ENCODE peak calls at places on chromosomes 3 and 15, in four cellular contexts. One of them, this sample, is unnamed.

GRCh38 chr3:52811452-52812011 is 16.9 kb downstream of the ITIH3 start:
- DNase-seq in HepG2: peak
- DNase-seq in K562: no peak
- DNase-seq in Panc1: no peak
- DNase-seq in this sample: no peak

GRCh38 chr3:157159037-157159761 is 748 bp downstream of the CCNL1 start:
- DNase-seq in HepG2: peak
- DNase-seq in K562: peak
- DNase-seq in Panc1: no peak
- DNase-seq in this sample: no peak

GRCh38 chr15:60822403-60822802 is 343.5 kb upstream of the ICE2 start:
- DNase-seq in HepG2: no peak
- DNase-seq in K562: no peak
- DNase-seq in Panc1: no peak
- DNase-seq in this sample: no peak

GRCh38 chr3:111862415-111862814 is 3.4 kb downstream of the PHLDB2 start:
- DNase-seq in HepG2: no peak
- DNase-seq in K562: no peak
- DNase-seq in Panc1: no peak
- DNase-seq in this sample: no peak

GRCh38 chr3:7950890-7951289 is 550.7 kb upstream of the LMCD1 start:
- DNase-seq in HepG2: no peak
- DNase-seq in K562: no peak
- DNase-seq in Panc1: no peak
- DNase-seq in this sample: no peak

GRCh38 chr3:65893631-65894030 is 145.1 kb downstream of the MAGI1 start:
- DNase-seq in HepG2: no peak
- DNase-seq in K562: no peak
- DNase-seq in Panc1: no peak
- DNase-seq in this sample: no peak

GRCh38 chr15:63291507-63291906 is 14.1 kb downstream of the APH1B start:
- DNase-seq in HepG2: no peak
- DNase-seq in K562: peak
- DNase-seq in Panc1: no peak
- DNase-seq in this sample: no peak

GRCh38 chr3:118970819-118971218 is 63.8 kb downstream of the IGSF11 start:
- DNase-seq in HepG2: no peak
- DNase-seq in K562: no peak
- DNase-seq in Panc1: no peak
- DNase-seq in this sample: no peak

GRCh38 chr15:72342385-72342784 is 22.4 kb upstream of the CELF6 start:
- DNase-seq in HepG2: peak
- DNase-seq in K562: peak
- DNase-seq in Panc1: no peak
- DNase-seq in this sample: peak

GRCh38 chr3:110738531-110738930 is 333.1 kb upstream of the NECTIN3 start:
- DNase-seq in HepG2: no peak
- DNase-seq in K562: no peak
- DNase-seq in Panc1: no peak
- DNase-seq in this sample: no peak

GRCh38 chr3:28057548-28057947 is 183.9 kb upstream of the CMC1 start:
- DNase-seq in HepG2: no peak
- DNase-seq in K562: no peak
- DNase-seq in Panc1: no peak
- DNase-seq in this sample: no peak
- H3K27ac ChIP-seq in HepG2: no peak
- H3K27ac ChIP-seq in K562: no peak
- H3K27ac ChIP-seq in Panc1: no peak
- H3K27ac ChIP-seq in this sample: no peak

GRCh38 chr3:136141296-136141785 is 54.8 kb downstream of the MSL2 start:
- DNase-seq in HepG2: no peak
- DNase-seq in K562: no peak
- DNase-seq in Panc1: no peak
- DNase-seq in this sample: no peak

GRCh38 chr3:136146981-136147729 is 49.0 kb downstream of the MSL2 start:
- DNase-seq in HepG2: peak
- DNase-seq in K562: no peak
- DNase-seq in Panc1: no peak
- DNase-seq in this sample: no peak

GRCh38 chr3:136141891-136142290 is 54.2 kb downstream of the MSL2 start:
- DNase-seq in HepG2: no peak
- DNase-seq in K562: no peak
- DNase-seq in Panc1: no peak
- DNase-seq in this sample: no peak

GRCh38 chr3:136142592-136142991 is 53.5 kb downstream of the MSL2 start:
- DNase-seq in HepG2: peak
- DNase-seq in K562: no peak
- DNase-seq in Panc1: peak
- DNase-seq in this sample: peak
- TF ChIP-seq TCF7L2 in HepG2: no peak
- TF ChIP-seq TCF7L2 in K562: no peak
- TF ChIP-seq TCF7L2 in Panc1: no peak
- TF ChIP-seq TCF7L2 in this sample: no peak

GRCh38 chr3:194323785-194324735 is 27.1 kb downstream of the CPN2 start:
- DNase-seq in HepG2: peak
- DNase-seq in K562: peak
- DNase-seq in Panc1: peak
- DNase-seq in this sample: peak

GRCh38 chr3:194320100-194320499 is 31.0 kb downstream of the CPN2 start:
- DNase-seq in HepG2: peak
- DNase-seq in K562: no peak
- DNase-seq in Panc1: no peak
- DNase-seq in this sample: no peak

GRCh38 chr3:194320744-194321243 is 30.3 kb downstream of the CPN2 start:
- DNase-seq in HepG2: peak
- DNase-seq in K562: no peak
- DNase-seq in Panc1: no peak
- DNase-seq in this sample: no peak

GRCh38 chr3:194322701-194323174 is 28.4 kb downstream of the CPN2 start:
- DNase-seq in HepG2: peak
- DNase-seq in K562: peak
- DNase-seq in Panc1: peak
- DNase-seq in this sample: peak

DNA sequence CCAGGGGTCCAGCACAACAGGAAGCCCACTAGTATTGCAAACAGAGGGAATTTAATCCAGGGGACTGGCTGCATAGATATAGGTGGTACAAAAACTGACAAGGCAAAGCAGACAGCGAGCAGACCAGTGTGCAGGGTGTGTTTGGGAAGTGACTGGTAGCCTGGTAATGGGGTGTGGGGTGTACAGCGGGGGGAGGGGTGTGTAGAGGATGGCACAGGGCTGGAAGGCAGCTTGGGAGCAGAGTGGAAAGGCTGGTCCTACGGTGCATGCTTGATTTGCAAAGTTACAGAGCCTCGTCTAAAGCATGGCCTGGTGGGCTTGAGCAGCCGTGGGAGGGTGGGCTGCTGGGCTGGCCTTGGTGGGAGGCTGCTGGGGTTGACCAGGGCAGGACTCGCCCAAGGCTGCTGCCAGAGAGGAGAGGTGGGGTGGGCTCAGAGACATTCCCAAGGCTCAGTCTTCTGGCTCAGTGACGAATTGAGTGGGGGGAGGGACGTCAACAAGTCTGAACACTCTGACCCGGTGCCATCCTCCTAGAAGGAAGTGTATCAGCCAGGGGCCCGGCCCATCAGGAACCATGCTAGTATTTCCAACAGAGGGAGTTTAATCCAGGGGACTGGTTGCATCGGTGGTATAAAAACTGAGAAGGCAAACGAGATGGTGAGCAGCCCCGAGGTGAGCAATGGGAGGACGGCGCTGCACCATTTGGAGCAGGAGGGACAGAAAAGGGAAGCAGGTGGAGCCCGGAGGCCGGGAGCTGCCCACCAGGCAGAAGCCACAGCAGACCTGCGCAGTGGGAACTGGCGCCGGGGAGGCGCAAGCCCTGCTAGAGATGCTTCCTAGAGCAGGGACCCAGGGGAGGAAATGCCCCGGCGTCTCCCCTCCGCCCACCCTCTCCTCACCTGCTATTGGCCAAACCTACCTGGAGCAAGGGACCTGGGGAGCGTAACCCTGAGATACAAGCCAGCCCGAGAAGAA is 29.2 kb downstream of the CPN2 start:
- DNase-seq in HepG2: no peak
- DNase-seq in K562: no peak
- DNase-seq in Panc1: no peak
- DNase-seq in this sample: peak
- H3K27ac ChIP-seq in HepG2: peak
- H3K27ac ChIP-seq in K562: no peak
- H3K27ac ChIP-seq in Panc1: peak
- H3K27ac ChIP-seq in this sample: peak

GRCh38 chr3:63064216-63064755 is 189.1 kb upstream of the CADPS start:
- DNase-seq in HepG2: no peak
- DNase-seq in K562: no peak
- DNase-seq in Panc1: no peak
- DNase-seq in this sample: no peak

GRCh38 chr3:63067999-63068645 is 192.9 kb upstream of the CADPS start:
- DNase-seq in HepG2: peak
- DNase-seq in K562: peak
- DNase-seq in Panc1: no peak
- DNase-seq in this sample: no peak

DNA sequence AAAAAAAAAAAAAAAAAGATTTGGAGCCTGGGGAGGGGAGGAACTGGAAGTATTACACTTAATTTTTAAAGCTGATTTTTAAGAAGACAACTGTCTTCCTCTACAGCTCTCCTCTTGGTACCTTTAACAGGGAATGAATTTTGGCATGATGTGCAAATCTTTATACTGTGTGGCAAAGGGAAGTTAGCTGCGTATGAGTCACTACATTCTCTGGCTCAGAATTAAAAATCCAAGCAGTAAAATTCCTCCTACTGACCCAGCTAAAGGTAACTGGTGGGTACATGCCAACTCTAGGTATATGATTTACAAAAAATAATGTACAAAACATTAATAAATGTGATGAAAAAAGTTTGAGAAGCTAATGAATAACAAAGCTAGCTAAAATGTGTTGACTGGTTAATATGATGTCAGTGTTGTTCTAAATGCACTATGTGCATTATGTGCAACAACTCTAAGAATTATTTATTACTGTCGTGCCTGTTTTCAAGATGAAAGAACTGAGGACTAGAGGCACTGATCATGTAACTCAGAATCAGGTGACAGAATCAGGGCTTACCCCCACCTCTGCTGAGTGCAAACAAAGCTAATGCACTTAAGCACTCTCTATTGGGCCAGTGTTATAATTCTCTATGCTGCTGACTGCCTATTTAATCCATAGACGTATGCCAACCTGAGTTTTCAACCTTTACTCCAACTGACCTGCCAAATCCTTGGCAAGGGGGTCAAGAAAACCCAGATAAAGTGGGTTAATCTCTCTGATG is 194.7 kb upstream of the CADPS start:
- DNase-seq in HepG2: no peak
- DNase-seq in K562: no peak
- DNase-seq in Panc1: no peak
- DNase-seq in this sample: no peak
- TF ChIP-seq TCF7L2 in HepG2: no peak
- TF ChIP-seq TCF7L2 in K562: no peak
- TF ChIP-seq TCF7L2 in Panc1: no peak
- TF ChIP-seq TCF7L2 in this sample: no peak

GRCh38 chr3:162525791-162526190 is 1029.2 kb downstream of the OTOL1 start:
- DNase-seq in HepG2: no peak
- DNase-seq in K562: no peak
- DNase-seq in Panc1: no peak
- DNase-seq in this sample: no peak

GRCh38 chr3:162521669-162522068 is 1025.1 kb downstream of the OTOL1 start:
- DNase-seq in HepG2: no peak
- DNase-seq in K562: no peak
- DNase-seq in Panc1: no peak
- DNase-seq in this sample: no peak

GRCh38 chr3:162525052-162525451 is 1028.4 kb downstream of the OTOL1 start:
- DNase-seq in HepG2: no peak
- DNase-seq in K562: no peak
- DNase-seq in Panc1: no peak
- DNase-seq in this sample: no peak
- H3K27ac ChIP-seq in HepG2: no peak
- H3K27ac ChIP-seq in K562: no peak
- H3K27ac ChIP-seq in Panc1: no peak
- H3K27ac ChIP-seq in this sample: no peak

This sample was measured in HCT116.